ENCODE peak calls at places on chromosomes 16 and 17, in ten cellular contexts. V is stimulated activated CD4-positive, alpha-beta T cell treated with anti-CD3 and anti-CD28 coated beads, Interleukin-1b, Interleukin-23, amount 100 ng/mL, for 48 hours; M is activated naive CD8-positive, alpha-beta T cell treated with anti-CD3 and anti-CD28 coated beads for 36 hours; E is RCC 7860; U is stimulated activated CD8-positive, alpha-beta memory T cell treated with anti-CD3 and anti-CD28 coated beads, Interleukin-15, amount 100 ng/mL, for 1 hour; P is head of caudate nucleus; J is naive thymus-derived CD8-positive, alpha-beta T cell; R is mammary epithelial cell; C is NCI-H2171; X is ecto neural progenitor cell. O is an unnamed sample.

GRCh38 chr16:71746442-71747046 is 22.0 kb upstream of the PHLPP2 start:
- DNase-seq in P (no peak), X (no peak), C (peak; percentile 21), E (no peak), U (no peak), R (peak; percentile 29), M (no peak), V (no peak), J (no peak), O (no peak)

GRCh38 chr16:25035494-25036405 is 20.6 kb upstream of the ARHGAP17 start:
- DNase-seq in E (no peak), P (no peak), V (no peak), X (no peak), J (no peak), R (no peak), C (no peak), U (no peak), M (no peak), O (no peak)

GRCh38 chr17:5249615-5250014 is 15.0 kb upstream of the SCIMP start:
- DNase-seq in R (peak; percentile 70), U (peak; percentile 26), P (peak; percentile 43), J (peak; percentile 83), V (peak; percentile 66), M (peak; percentile 50), E (peak; percentile 50), C (peak; percentile 17), X (peak; percentile 73), O (peak; percentile 17)

GRCh38 chr17:6269474-6269873 is 165.4 kb downstream of the AIPL1 start:
- DNase-seq in J (no peak), R (peak; percentile 34), C (no peak), V (no peak), X (peak; percentile 83), P (no peak), E (no peak), U (no peak), M (peak; percentile 20), O (no peak)

GRCh38 chr17:76384987-76385891 is 830 bp downstream of the SPHK1 start:
- DNase-seq in X (peak; percentile 73), M (peak; percentile 40), J (no peak), P (no peak), C (no peak), V (peak; percentile 35), U (peak; percentile 7), E (peak; percentile 59), R (peak; percentile 84), O (peak; percentile 35)

GRCh38 chr16:11725457-11725856 is 17.2 kb downstream of the TXNDC11 start:
- DNase-seq in U (no peak), C (no peak), V (no peak), X (no peak), R (no peak), E (no peak), J (no peak), P (no peak), M (no peak), O (no peak)

GRCh38 chr16:11249233-11250061 is 6.6 kb downstream of the SOCS1 start:
- DNase-seq in R (no peak), V (no peak), C (no peak), X (no peak), M (no peak), E (no peak), U (no peak), J (no peak), P (no peak), O (no peak)

GRCh38 chr16:30356401-30357084 is 1.4 kb upstream of the CD2BP2 start:
- DNase-seq in C (no peak), M (no peak), U (no peak), J (no peak), E (no peak), X (no peak), R (no peak), V (no peak), P (no peak), O (no peak)

GRCh38 chr16:64304376-64304775 is 817.5 kb downstream of the CDH11 start:
- DNase-seq in V (no peak), E (no peak), C (no peak), U (no peak), P (no peak), R (no peak), M (no peak), X (no peak), J (no peak), O (no peak)